ENCODE peak calls at places on chromosomes 1 and 21, in ten cellular contexts. One of them, this sample, is unnamed. For H3K4me1 and H3K36me3, the result is how much of the 10 kb centered on the place peaks cover.

GRCh38 chr1:207850621-207851407 is 60.1 kb downstream of the CD34 start:
- DNase-seq in iPS DF 6.9: no peak
- DNase-seq in K562: no peak
- DNase-seq in naive thymus-derived CD4-positive, alpha-beta T cell: no peak
- DNase-seq in neural progenitor cell: no peak
- DNase-seq in BE2C: no peak
- DNase-seq in ovary: no peak
- DNase-seq in uterus: no peak
- DNase-seq in suprapubic skin: no peak
- DNase-seq in GM23248: no peak
- DNase-seq in this sample: no peak

GRCh38 chr1:228793032-228793431 is 57.8 kb downstream of the RHOU start:
- DNase-seq in iPS DF 6.9: no peak
- DNase-seq in K562: no peak
- DNase-seq in naive thymus-derived CD4-positive, alpha-beta T cell: peak
- DNase-seq in neural progenitor cell: no peak
- DNase-seq in BE2C: no peak
- DNase-seq in ovary: no peak
- DNase-seq in uterus: no peak
- DNase-seq in suprapubic skin: no peak
- DNase-seq in GM23248: no peak
- DNase-seq in this sample: no peak

GRCh38 chr1:45282346-45282745 is 44.3 kb upstream of the HPDL start:
- DNase-seq in iPS DF 6.9: no peak
- DNase-seq in K562: no peak
- DNase-seq in naive thymus-derived CD4-positive, alpha-beta T cell: no peak
- DNase-seq in neural progenitor cell: no peak
- DNase-seq in BE2C: no peak
- DNase-seq in ovary: no peak
- DNase-seq in uterus: no peak
- DNase-seq in suprapubic skin: no peak
- DNase-seq in GM23248: no peak
- DNase-seq in this sample: no peak

GRCh38 chr1:34128186-34128889 is 36.7 kb downstream of the CSMD2 start:
- DNase-seq in iPS DF 6.9: no peak
- DNase-seq in K562: no peak
- DNase-seq in naive thymus-derived CD4-positive, alpha-beta T cell: no peak
- DNase-seq in neural progenitor cell: no peak
- DNase-seq in BE2C: no peak
- DNase-seq in ovary: no peak
- DNase-seq in uterus: no peak
- DNase-seq in suprapubic skin: peak
- DNase-seq in GM23248: peak
- DNase-seq in this sample: no peak

GRCh38 chr1:36239941-36240637 is 15.8 kb downstream of the THRAP3 start:
- DNase-seq in iPS DF 6.9: no peak
- DNase-seq in K562: no peak
- DNase-seq in naive thymus-derived CD4-positive, alpha-beta T cell: no peak
- DNase-seq in neural progenitor cell: peak
- DNase-seq in BE2C: no peak
- DNase-seq in ovary: no peak
- DNase-seq in uterus: no peak
- DNase-seq in suprapubic skin: no peak
- DNase-seq in GM23248: no peak
- DNase-seq in this sample: no peak

GRCh38 chr1:165449121-165449520 is 4.2 kb upstream of the RXRG start:
- DNase-seq in iPS DF 6.9: no peak
- DNase-seq in K562: no peak
- DNase-seq in naive thymus-derived CD4-positive, alpha-beta T cell: no peak
- DNase-seq in neural progenitor cell: no peak
- DNase-seq in BE2C: no peak
- DNase-seq in ovary: no peak
- DNase-seq in uterus: no peak
- DNase-seq in suprapubic skin: no peak
- DNase-seq in GM23248: no peak
- DNase-seq in this sample: no peak

GRCh38 chr1:13754510-13755103 is 54.6 kb downstream of the PRDM2 start:
- DNase-seq in iPS DF 6.9: no peak
- DNase-seq in K562: no peak
- DNase-seq in naive thymus-derived CD4-positive, alpha-beta T cell: no peak
- DNase-seq in neural progenitor cell: no peak
- DNase-seq in BE2C: peak
- DNase-seq in ovary: no peak
- DNase-seq in uterus: no peak
- DNase-seq in suprapubic skin: no peak
- DNase-seq in GM23248: peak
- DNase-seq in this sample: no peak

GRCh38 chr1:156495401-156496140 is 5.0 kb downstream of the MEF2D start:
- DNase-seq in iPS DF 6.9: no peak
- DNase-seq in K562: peak
- DNase-seq in naive thymus-derived CD4-positive, alpha-beta T cell: no peak
- DNase-seq in neural progenitor cell: no peak
- DNase-seq in BE2C: no peak
- DNase-seq in ovary: peak
- DNase-seq in uterus: peak
- DNase-seq in suprapubic skin: no peak
- DNase-seq in GM23248: peak
- DNase-seq in this sample: peak

GRCh38 chr1:155966750-155967149 is 11.6 kb downstream of the ARHGEF2 start:
- DNase-seq in iPS DF 6.9: no peak
- DNase-seq in K562: no peak
- DNase-seq in naive thymus-derived CD4-positive, alpha-beta T cell: no peak
- DNase-seq in neural progenitor cell: no peak
- DNase-seq in BE2C: no peak
- DNase-seq in ovary: no peak
- DNase-seq in uterus: no peak
- DNase-seq in suprapubic skin: no peak
- DNase-seq in GM23248: no peak
- DNase-seq in this sample: no peak

DNA sequence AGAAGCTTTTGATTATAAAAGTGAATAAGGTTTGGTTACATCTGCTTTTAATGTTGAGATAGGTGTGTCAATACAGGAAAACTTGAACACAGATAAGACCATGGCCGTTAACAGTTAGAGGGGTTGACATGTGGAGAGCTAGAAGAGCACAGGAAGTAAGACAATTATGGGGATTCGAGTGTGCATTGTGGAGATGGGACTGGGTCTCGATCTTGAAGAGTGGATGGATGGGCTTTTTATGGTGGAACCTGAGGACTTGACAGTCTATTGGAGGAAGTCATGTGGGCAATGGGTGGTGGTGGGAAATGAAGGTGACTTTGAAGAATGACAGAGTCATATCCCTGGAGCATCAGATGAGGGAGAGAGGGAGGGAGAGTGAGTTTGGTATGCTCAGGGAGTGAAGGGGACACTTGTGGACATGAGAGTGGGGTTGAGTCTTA is 12.1 kb downstream of the DYRK1A start:
- DNase-seq in iPS DF 6.9: no peak
- DNase-seq in K562: peak
- DNase-seq in naive thymus-derived CD4-positive, alpha-beta T cell: no peak
- DNase-seq in neural progenitor cell: no peak
- DNase-seq in BE2C: no peak
- DNase-seq in ovary: no peak
- DNase-seq in uterus: no peak
- DNase-seq in suprapubic skin: no peak
- DNase-seq in GM23248: no peak
- DNase-seq in this sample: no peak
- H3K4me1 ChIP-seq in iPS DF 6.9: under half
- H3K4me1 ChIP-seq in K562: under half
- H3K4me1 ChIP-seq in naive thymus-derived CD4-positive, alpha-beta T cell: half or more
- H3K4me1 ChIP-seq in neural progenitor cell: under half
- H3K4me1 ChIP-seq in BE2C: under half
- H3K4me1 ChIP-seq in ovary: under half
- H3K4me1 ChIP-seq in uterus: under half
- H3K4me1 ChIP-seq in suprapubic skin: half or more
- H3K4me1 ChIP-seq in GM23248: under half
- H3K4me1 ChIP-seq in this sample: under half

GRCh38 chr1:40620150-40620549 is 45.3 kb downstream of the RIMS3 start:
- DNase-seq in iPS DF 6.9: no peak
- DNase-seq in K562: no peak
- DNase-seq in naive thymus-derived CD4-positive, alpha-beta T cell: no peak
- DNase-seq in neural progenitor cell: no peak
- DNase-seq in BE2C: no peak
- DNase-seq in ovary: no peak
- DNase-seq in uterus: no peak
- DNase-seq in suprapubic skin: peak
- DNase-seq in GM23248: no peak
- DNase-seq in this sample: no peak
- H3K36me3 ChIP-seq in iPS DF 6.9: under half
- H3K36me3 ChIP-seq in K562: under half
- H3K36me3 ChIP-seq in naive thymus-derived CD4-positive, alpha-beta T cell: under half
- H3K36me3 ChIP-seq in neural progenitor cell: under half
- H3K36me3 ChIP-seq in BE2C: under half
- H3K36me3 ChIP-seq in ovary: under half
- H3K36me3 ChIP-seq in uterus: under half
- H3K36me3 ChIP-seq in suprapubic skin: under half
- H3K36me3 ChIP-seq in GM23248: under half
- H3K36me3 ChIP-seq in this sample: under half

GRCh38 chr1:198672124-198672523 is 33.3 kb downstream of the PTPRC start:
- DNase-seq in iPS DF 6.9: no peak
- DNase-seq in K562: no peak
- DNase-seq in naive thymus-derived CD4-positive, alpha-beta T cell: no peak
- DNase-seq in neural progenitor cell: no peak
- DNase-seq in BE2C: no peak
- DNase-seq in ovary: no peak
- DNase-seq in uterus: no peak
- DNase-seq in suprapubic skin: no peak
- DNase-seq in GM23248: peak
- DNase-seq in this sample: no peak
- H3K4me1 ChIP-seq in iPS DF 6.9: under half
- H3K4me1 ChIP-seq in K562: under half
- H3K4me1 ChIP-seq in naive thymus-derived CD4-positive, alpha-beta T cell: half or more
- H3K4me1 ChIP-seq in neural progenitor cell: under half
- H3K4me1 ChIP-seq in BE2C: under half
- H3K4me1 ChIP-seq in ovary: under half
- H3K4me1 ChIP-seq in uterus: under half
- H3K4me1 ChIP-seq in suprapubic skin: under half
- H3K4me1 ChIP-seq in GM23248: half or more
- H3K4me1 ChIP-seq in this sample: under half

GRCh38 chr1:119940697-119941096 is 44.4 kb upstream of the ADAM30 start:
- DNase-seq in iPS DF 6.9: no peak
- DNase-seq in K562: no peak
- DNase-seq in naive thymus-derived CD4-positive, alpha-beta T cell: peak
- DNase-seq in neural progenitor cell: no peak
- DNase-seq in BE2C: no peak
- DNase-seq in ovary: no peak
- DNase-seq in uterus: no peak
- DNase-seq in suprapubic skin: no peak
- DNase-seq in GM23248: no peak
- DNase-seq in this sample: no peak

GRCh38 chr1:119935373-119935772 is 39.1 kb upstream of the ADAM30 start:
- DNase-seq in iPS DF 6.9: no peak
- DNase-seq in K562: no peak
- DNase-seq in naive thymus-derived CD4-positive, alpha-beta T cell: no peak
- DNase-seq in neural progenitor cell: no peak
- DNase-seq in BE2C: no peak
- DNase-seq in ovary: no peak
- DNase-seq in uterus: no peak
- DNase-seq in suprapubic skin: no peak
- DNase-seq in GM23248: no peak
- DNase-seq in this sample: no peak

GRCh38 chr1:119935915-119936314 is 39.6 kb upstream of the ADAM30 start:
- DNase-seq in iPS DF 6.9: no peak
- DNase-seq in K562: no peak
- DNase-seq in naive thymus-derived CD4-positive, alpha-beta T cell: no peak
- DNase-seq in neural progenitor cell: no peak
- DNase-seq in BE2C: no peak
- DNase-seq in ovary: no peak
- DNase-seq in uterus: no peak
- DNase-seq in suprapubic skin: no peak
- DNase-seq in GM23248: no peak
- DNase-seq in this sample: no peak

GRCh38 chr1:119933397-119933796 is 37.1 kb upstream of the ADAM30 start:
- DNase-seq in iPS DF 6.9: no peak
- DNase-seq in K562: no peak
- DNase-seq in naive thymus-derived CD4-positive, alpha-beta T cell: no peak
- DNase-seq in neural progenitor cell: no peak
- DNase-seq in BE2C: no peak
- DNase-seq in ovary: no peak
- DNase-seq in uterus: no peak
- DNase-seq in suprapubic skin: no peak
- DNase-seq in GM23248: no peak
- DNase-seq in this sample: no peak

DNA sequence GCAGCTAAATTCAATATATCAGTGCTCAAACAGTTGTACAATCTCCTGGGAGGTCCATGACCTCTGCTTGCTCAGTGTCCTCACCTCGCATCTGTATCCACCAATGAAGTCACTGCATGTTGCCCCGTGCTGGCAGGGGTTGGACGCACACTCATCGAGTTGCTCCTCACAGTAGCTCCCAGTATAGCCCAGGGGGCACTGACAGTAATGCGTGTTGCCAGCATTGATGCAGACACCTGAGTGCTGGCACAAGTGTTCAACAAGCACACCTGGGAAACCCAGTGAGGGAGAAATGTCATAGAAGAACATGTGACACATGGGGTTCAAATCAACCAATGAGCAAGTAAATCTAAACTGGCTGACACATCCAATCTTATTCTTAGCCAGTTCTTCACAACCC is 40.9 kb upstream of the ADAM30 start:
- DNase-seq in iPS DF 6.9: no peak
- DNase-seq in K562: no peak
- DNase-seq in naive thymus-derived CD4-positive, alpha-beta T cell: no peak
- DNase-seq in neural progenitor cell: no peak
- DNase-seq in BE2C: no peak
- DNase-seq in ovary: no peak
- DNase-seq in uterus: no peak
- DNase-seq in suprapubic skin: no peak
- DNase-seq in GM23248: no peak
- DNase-seq in this sample: no peak
- H3K36me3 ChIP-seq in iPS DF 6.9: under half
- H3K36me3 ChIP-seq in K562: under half
- H3K36me3 ChIP-seq in naive thymus-derived CD4-positive, alpha-beta T cell: half or more
- H3K36me3 ChIP-seq in neural progenitor cell: under half
- H3K36me3 ChIP-seq in BE2C: under half
- H3K36me3 ChIP-seq in ovary: under half
- H3K36me3 ChIP-seq in uterus: under half
- H3K36me3 ChIP-seq in suprapubic skin: half or more
- H3K36me3 ChIP-seq in GM23248: half or more
- H3K36me3 ChIP-seq in this sample: under half

GRCh38 chr1:94555091-94555490 is 13.5 kb upstream of the F3 start:
- DNase-seq in iPS DF 6.9: no peak
- DNase-seq in K562: no peak
- DNase-seq in naive thymus-derived CD4-positive, alpha-beta T cell: no peak
- DNase-seq in neural progenitor cell: no peak
- DNase-seq in BE2C: no peak
- DNase-seq in ovary: no peak
- DNase-seq in uterus: no peak
- DNase-seq in suprapubic skin: no peak
- DNase-seq in GM23248: no peak
- DNase-seq in this sample: peak
- H3K4me1 ChIP-seq in iPS DF 6.9: under half
- H3K4me1 ChIP-seq in K562: under half
- H3K4me1 ChIP-seq in naive thymus-derived CD4-positive, alpha-beta T cell: under half
- H3K4me1 ChIP-seq in neural progenitor cell: half or more
- H3K4me1 ChIP-seq in BE2C: under half
- H3K4me1 ChIP-seq in ovary: under half
- H3K4me1 ChIP-seq in uterus: under half
- H3K4me1 ChIP-seq in suprapubic skin: under half
- H3K4me1 ChIP-seq in GM23248: under half
- H3K4me1 ChIP-seq in this sample: under half

This sample was measured in colonic mucosa.